ENCODE peak calls at places on chromosomes 11 and 22, in four cellular contexts. One of them, this sample, is unnamed.

GRCh38 chr11:111490496-111490895 is 21.7 kb downstream of the BTG4 start:
- DNase-seq in caudate nucleus: no peak
- DNase-seq in AG04450: no peak
- DNase-seq in naive thymus-derived CD8-positive, alpha-beta T cell: no peak
- DNase-seq in this sample: no peak

GRCh38 chr11:103450241-103450640 is 341.0 kb downstream of the DYNC2H1 start:
- DNase-seq in caudate nucleus: no peak
- DNase-seq in AG04450: peak; percentile 21
- DNase-seq in naive thymus-derived CD8-positive, alpha-beta T cell: no peak
- DNase-seq in this sample: no peak

GRCh38 chr11:10348650-10349280 is 43.9 kb downstream of the ADM start:
- DNase-seq in naive thymus-derived CD8-positive, alpha-beta T cell: no peak
- DNase-seq in AG04450: no peak
- DNase-seq in caudate nucleus: no peak
- DNase-seq in this sample: no peak

GRCh38 chr11:12206529-12206928 is 96.1 kb downstream of the MICAL2 start:
- DNase-seq in caudate nucleus: no peak
- DNase-seq in naive thymus-derived CD8-positive, alpha-beta T cell: no peak
- DNase-seq in AG04450: no peak
- DNase-seq in this sample: no peak

GRCh38 chr11:44755553-44756505 is 29.1 kb downstream of the TSPAN18 start:
- DNase-seq in caudate nucleus: no peak
- DNase-seq in naive thymus-derived CD8-positive, alpha-beta T cell: no peak
- DNase-seq in AG04450: no peak
- DNase-seq in this sample: no peak

GRCh38 chr22:17419348-17419747 is 50.1 kb downstream of the CECR2 start:
- DNase-seq in caudate nucleus: no peak
- DNase-seq in AG04450: no peak
- DNase-seq in naive thymus-derived CD8-positive, alpha-beta T cell: no peak
- DNase-seq in this sample: no peak

GRCh38 chr22:42270512-42271190 is at the start of gene TCF20:
- DNase-seq in AG04450: no peak
- DNase-seq in naive thymus-derived CD8-positive, alpha-beta T cell: peak; percentile 80
- DNase-seq in caudate nucleus: peak; percentile 62
- DNase-seq in this sample: peak; percentile 58

GRCh38 chr11:87097582-87097981 is 59.8 kb downstream of the TMEM135 start:
- DNase-seq in caudate nucleus: no peak
- DNase-seq in naive thymus-derived CD8-positive, alpha-beta T cell: peak; percentile 33
- DNase-seq in AG04450: peak; percentile 3
- DNase-seq in this sample: peak; percentile 12

GRCh38 chr11:27757953-27758352 is 57.7 kb upstream of the BDNF start:
- DNase-seq in AG04450: peak; percentile 3
- DNase-seq in naive thymus-derived CD8-positive, alpha-beta T cell: no peak
- DNase-seq in caudate nucleus: no peak
- DNase-seq in this sample: no peak

GRCh38 chr11:72421351-72421750 is 13.0 kb downstream of the CLPB start:
- DNase-seq in AG04450: no peak
- DNase-seq in caudate nucleus: no peak
- DNase-seq in naive thymus-derived CD8-positive, alpha-beta T cell: no peak
- DNase-seq in this sample: no peak

GRCh38 chr11:118226294-118226693 is 1.5 kb upstream of the JAML start:
- DNase-seq in caudate nucleus: no peak
- DNase-seq in naive thymus-derived CD8-positive, alpha-beta T cell: no peak
- DNase-seq in AG04450: no peak
- DNase-seq in this sample: no peak

GRCh38 chr11:115548878-115549528 is 44.8 kb upstream of the CADM1 start:
- DNase-seq in AG04450: no peak
- DNase-seq in naive thymus-derived CD8-positive, alpha-beta T cell: no peak
- DNase-seq in caudate nucleus: no peak
- DNase-seq in this sample: no peak